ENCODE peak calls at places on chromosomes 11 and 22, in four cellular contexts. B is activated T-cell treated with anti-CD3 and anti-CD28 coated beads, Interleukin-2, amount 50 U/mL, for 1 hour; M is NCI-H69; F is EL. R is an unnamed sample.

GRCh38 chr22:24789516-24789915 is 15.0 kb upstream of the PIWIL3 start:
- DNase-seq in B (no peak), M (no peak), F (no peak), R (no peak)

GRCh38 chr11:61349189-61349751 is 12.4 kb downstream of the CYB561A3 start:
- DNase-seq in B (no peak), M (no peak), F (no peak), R (no peak)

GRCh38 chr11:19290356-19290755 is 49.6 kb upstream of the E2F8 start:
- DNase-seq in B (no peak), M (no peak), F (peak; percentile 8), R (no peak)

GRCh38 chr11:112780351-112781043 is 180.7 kb upstream of the NCAM1 start:
- DNase-seq in B (no peak), M (peak; percentile 33), F (no peak), R (no peak)

GRCh38 chr11:65642014-65642671 is 4.2 kb downstream of the SIPA1 start:
- DNase-seq in B (no peak), M (no peak), F (no peak), R (no peak)

GRCh38 chr11:62398011-62398994 is 20.5 kb upstream of the SCGB1A1 start:
- DNase-seq in B (no peak), M (no peak), F (peak; percentile 75), R (no peak)

GRCh38 chr11:45091563-45092392 is 54.7 kb upstream of the PRDM11 start:
- DNase-seq in B (no peak), M (peak; percentile 53), F (peak; percentile 73), R (no peak)

GRCh38 chr22:47192651-47193437 is 430.4 kb downstream of the TBC1D22A start:
- DNase-seq in B (peak; percentile 15), M (peak; percentile 80), F (no peak), R (no peak)

GRCh38 chr11:10762185-10762584 is 11.1 kb downstream of the CTR9 start:
- DNase-seq in B (no peak), M (no peak), F (no peak), R (no peak)

GRCh38 chr11:36257351-36257750 is 31.9 kb downstream of the COMMD9 start:
- DNase-seq in B (no peak), M (no peak), F (peak; percentile 57), R (no peak)

R was measured in HuH-7.